ENCODE peak calls at places on chromosomes 12 and 14, in eight cellular contexts. X, G, V, E, I, A, H and Q are unnamed samples.

GRCh38 chr12:121799842-121800693 is 3.7 kb upstream of the SETD1B start:
- DNase-seq in I (peak; percentile 91), E (no peak), G (peak; percentile 94), X (peak; percentile 91), H (peak; percentile 93), V (peak; percentile 93), A (peak; percentile 91), Q (peak; percentile 89)

GRCh38 chr14:73729556-73730265 is 15.5 kb upstream of the PNMA1 start:
- DNase-seq in H (no peak), A (no peak), V (no peak), G (no peak), E (no peak), X (no peak), I (peak; percentile 3), Q (no peak)

GRCh38 chr14:92380582-92380981 is 57.6 kb downstream of the SLC24A4 start:
- DNase-seq in X (no peak), E (no peak), H (no peak), I (no peak), G (no peak), A (no peak), V (no peak), Q (no peak)

GRCh38 chr12:20483776-20484175 is 115.4 kb downstream of the PDE3A start:
- DNase-seq in V (no peak), A (no peak), I (no peak), X (no peak), H (peak; percentile 57), G (no peak), E (no peak), Q (no peak)

GRCh38 chr14:92532490-92533163 is 19.0 kb downstream of the RIN3 start:
- DNase-seq in I (no peak), G (peak; percentile 65), E (no peak), X (no peak), A (no peak), H (no peak), V (no peak), Q (no peak)

GRCh38 chr14:39182770-39183684 is 8.0 kb downstream of the PNN start:
- DNase-seq in I (no peak), G (no peak), V (no peak), X (no peak), H (no peak), E (no peak), A (no peak), Q (no peak)

GRCh38 chr12:13252616-13253015 is 56.1 kb downstream of the EMP1 start:
- DNase-seq in A (no peak), E (no peak), H (no peak), I (no peak), X (no peak), G (no peak), V (no peak), Q (no peak)

GRCh38 chr12:40650038-40650704 is 42.1 kb upstream of the CNTN1 start:
- DNase-seq in G (no peak), I (no peak), E (no peak), H (no peak), A (no peak), V (no peak), X (no peak), Q (no peak)

GRCh38 chr14:32939254-32940065 is 781 bp downstream of the NPAS3 start:
- DNase-seq in A (no peak), V (no peak), I (peak; percentile 82), G (peak; percentile 85), X (peak; percentile 59), H (peak; percentile 54), E (peak; percentile 63), Q (peak; percentile 85)

GRCh38 chr12:47022296-47022695 is 57.1 kb upstream of the PCED1B start:
- DNase-seq in E (no peak), X (no peak), H (peak; percentile 62), V (no peak), I (no peak), G (no peak), A (no peak), Q (no peak)

GRCh38 chr12:10392394-10392930 is 2.6 kb upstream of the KLRK1 start:
- DNase-seq in A (peak; percentile 69), G (peak; percentile 53), E (no peak), V (peak; percentile 81), H (peak; percentile 99), X (peak; percentile 21), I (peak; percentile 59), Q (no peak)

GRCh38 chr12:58976146-58976545 is 55.8 kb upstream of the LRIG3 start:
- DNase-seq in A (no peak), V (no peak), H (no peak), E (no peak), G (no peak), X (no peak), I (no peak), Q (no peak)

GRCh38 chr12:51590347-51591019 is 550 bp upstream of the SCN8A start:
- DNase-seq in G (no peak), X (peak; percentile 93), A (peak; percentile 78), V (no peak), E (peak; percentile 74), H (peak; percentile 60), I (peak; percentile 32), Q (peak; percentile 93)

GRCh38 chr14:33369041-33369440 is 430.4 kb downstream of the NPAS3 start:
- DNase-seq in A (no peak), H (no peak), X (no peak), I (no peak), G (no peak), E (no peak), V (no peak), Q (no peak)

GRCh38 chr14:46405095-46405494 is 246.5 kb downstream of the RPL10L start:
- DNase-seq in H (no peak), E (no peak), V (no peak), X (no peak), I (no peak), A (no peak), G (no peak), Q (no peak)

GRCh38 chr14:24875203-24875840 is 174.6 kb downstream of the STXBP6 start:
- DNase-seq in A (no peak), X (no peak), I (no peak), V (no peak), E (no peak), H (no peak), G (no peak), Q (no peak)

GRCh38 chr14:52124791-52125661 is 56.2 kb upstream of the NID2 start:
- DNase-seq in A (peak; percentile 44), G (no peak), E (no peak), I (peak; percentile 40), X (no peak), H (peak; percentile 92), V (no peak), Q (no peak)

GRCh38 chr14:99716091-99716849 is 32.2 kb downstream of the CYP46A1 start:
- DNase-seq in G (no peak), H (no peak), X (no peak), A (no peak), I (no peak), V (peak; percentile 13), E (no peak), Q (no peak)

GRCh38 chr14:71680733-71681387 is 251.4 kb upstream of the RGS6 start:
- DNase-seq in V (no peak), G (no peak), E (no peak), X (no peak), A (no peak), H (no peak), I (no peak), Q (no peak)

GRCh38 chr14:66109426-66109825 is 376.7 kb upstream of the CCDC196 start:
- DNase-seq in I (no peak), G (no peak), H (no peak), X (no peak), V (no peak), A (no peak), E (no peak), Q (no peak)
- TF ChIP-seq CTCF in I (no peak), G (no peak), H (no peak), X (no peak), V (no peak), A (no peak), E (no peak), Q (peak; percentile 18)

DNA sequence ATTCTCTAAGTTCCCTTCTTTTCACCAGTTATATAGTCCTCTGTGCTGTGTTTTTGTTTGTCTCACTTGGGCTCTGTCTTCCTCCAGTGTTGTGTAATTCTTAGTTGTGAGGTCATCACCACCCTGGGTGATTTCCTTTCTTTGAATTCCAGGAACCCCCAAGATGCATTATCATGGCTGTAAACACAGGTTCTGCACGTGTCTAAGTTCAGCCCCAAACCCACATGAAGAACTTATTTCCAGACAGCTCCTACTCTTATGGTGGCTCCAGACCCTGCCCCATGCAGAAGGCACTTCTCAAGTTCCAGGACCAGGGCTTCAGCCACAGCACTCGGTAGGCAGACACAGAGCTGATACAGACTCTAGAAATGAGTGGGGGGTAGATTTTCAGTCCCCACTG is 560.5 kb downstream of the BCL11B start:
- DNase-seq in E (no peak), A (no peak), I (no peak), X (no peak), V (no peak), G (no peak), H (no peak), Q (no peak)
- TF ChIP-seq CTCF in E (no peak), A (no peak), I (no peak), X (no peak), V (no peak), G (no peak), H (no peak), Q (no peak)

DNA sequence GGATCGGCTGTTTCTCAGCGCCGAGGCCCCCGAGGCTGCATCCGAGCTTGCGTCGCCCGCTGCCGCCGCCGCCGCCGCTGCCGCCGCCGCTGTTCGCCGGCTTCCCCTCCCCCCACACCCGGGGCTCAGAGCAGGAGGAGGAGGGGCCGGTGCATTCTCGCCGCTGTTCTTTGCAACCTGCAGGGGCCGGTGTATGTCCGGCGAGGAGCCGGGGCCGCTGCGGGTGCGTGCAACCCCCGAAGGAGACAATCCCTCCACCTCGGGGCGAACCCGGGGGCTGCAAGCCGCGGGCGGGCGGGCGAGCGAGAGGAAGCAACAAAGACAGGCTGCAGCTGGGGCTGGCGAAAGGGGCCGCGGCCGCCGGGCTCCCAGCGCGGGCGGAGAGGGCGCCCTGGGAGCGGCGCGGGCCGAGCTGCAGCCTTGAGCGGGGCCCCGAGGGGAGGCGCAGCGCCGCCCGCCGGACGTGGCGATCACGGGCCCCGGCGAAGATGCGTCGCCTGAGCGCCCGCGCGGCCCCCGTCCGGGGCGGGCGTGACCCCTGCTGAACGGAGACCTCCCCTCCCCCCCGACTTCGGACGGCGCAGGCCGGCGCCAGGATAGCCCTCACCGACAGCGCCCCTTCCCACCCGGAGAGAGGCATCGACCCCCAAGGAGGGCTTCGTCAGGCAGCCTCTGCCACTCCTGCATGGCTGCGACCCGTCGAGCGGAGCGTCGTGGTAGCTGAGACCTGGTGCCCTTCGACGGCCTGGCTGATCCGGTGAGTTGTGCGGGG is 702 bp downstream of the FAM222A start:
- DNase-seq in X (peak; percentile 80), H (peak; percentile 27), G (peak; percentile 83), E (peak; percentile 52), I (peak; percentile 63), A (peak; percentile 78), V (no peak), Q (peak; percentile 89)
- TF ChIP-seq CTCF in X (peak; percentile 5), H (no peak), G (peak; percentile 37), E (no peak), I (peak; percentile 35), A (peak; percentile 53), V (peak; percentile 10), Q (no peak)

GRCh38 chr14:69226736-69227135 is 33.2 kb upstream of the GALNT16 start:
- DNase-seq in X (no peak), A (no peak), V (no peak), G (no peak), H (no peak), I (no peak), E (no peak), Q (no peak)
- TF ChIP-seq CTCF in X (no peak), A (no peak), V (no peak), G (no peak), H (no peak), I (no peak), E (no peak), Q (no peak)